ENCODE peak calls at places on chromosomes 13 and 19, in eight cellular contexts. N is H54, Q is uterus, P is adrenal gland, Y is prostate gland, A is Peyer's patch, X is stomach, I is heart left ventricle. C is an unnamed sample.

GRCh38 chr13:100648354-100648753 is 26.2 kb downstream of the TMTC4 start:
- DNase-seq in I (no peak), N (no peak), P (no peak), Y (no peak), Q (no peak), X (no peak), A (no peak), C (no peak)

GRCh38 chr19:11295665-11296245 is at the start of gene TSPAN16:
- DNase-seq in Q (no peak), Y (no peak), A (no peak), P (peak), I (no peak), X (no peak), N (no peak), C (no peak)

GRCh38 chr19:43759515-43759914 is 4.8 kb upstream of the SMG9 start:
- DNase-seq in X (no peak), Y (no peak), P (no peak), Q (no peak), N (peak), A (no peak), I (no peak), C (no peak)

GRCh38 chr19:4606921-4607678 is 32.2 kb upstream of the TNFAIP8L1 start:
- DNase-seq in N (no peak), Y (no peak), A (no peak), X (no peak), P (peak), I (peak), Q (peak), C (no peak)

GRCh38 chr13:36344886-36345437 is 1.2 kb downstream of the SPART start:
- DNase-seq in P (peak), A (no peak), N (no peak), X (no peak), Y (peak), Q (no peak), I (no peak), C (no peak)

GRCh38 chr13:38866649-38867048 is 124.0 kb downstream of the STOML3 start:
- DNase-seq in A (no peak), Q (no peak), Y (no peak), X (no peak), N (no peak), P (no peak), I (no peak), C (no peak)

GRCh38 chr13:22074403-22074802 is 403.5 kb downstream of the FGF9 start:
- DNase-seq in P (no peak), N (no peak), X (no peak), Y (no peak), A (no peak), Q (no peak), I (no peak), C (no peak)

GRCh38 chr19:6765738-6766356 is 1.4 kb downstream of the SH2D3A start:
- DNase-seq in N (no peak), Y (peak), Q (no peak), X (peak), P (no peak), A (peak), I (no peak), C (no peak)

GRCh38 chr13:97344250-97345175 is 89.5 kb upstream of the RAP2A start:
- DNase-seq in Y (peak), P (peak), A (peak), X (peak), I (peak), Q (peak), N (peak), C (no peak)

GRCh38 chr19:14497347-14497921 is 1.5 kb upstream of the GIPC1 start:
- DNase-seq in Q (no peak), A (no peak), I (no peak), N (no peak), X (peak), Y (no peak), P (no peak), C (no peak)

GRCh38 chr19:18719541-18719940 is 36.1 kb downstream of the CRTC1 start:
- DNase-seq in X (no peak), N (no peak), P (no peak), I (no peak), A (no peak), Q (no peak), Y (no peak), C (no peak)

GRCh38 chr13:107370036-107370785 is 802.3 kb upstream of the ARGLU1 start:
- DNase-seq in X (no peak), Y (no peak), P (no peak), I (no peak), Q (no peak), A (no peak), N (peak), C (no peak)

GRCh38 chr19:28823338-28823961 is 389.5 kb downstream of the UQCRFS1 start:
- DNase-seq in Y (no peak), I (no peak), N (no peak), X (no peak), P (no peak), Q (no peak), A (no peak), C (no peak)

GRCh38 chr13:83980322-83980721 is 98.0 kb upstream of the SLITRK1 start:
- DNase-seq in Y (no peak), N (no peak), Q (no peak), P (no peak), X (no peak), I (no peak), A (no peak), C (no peak)

DNA sequence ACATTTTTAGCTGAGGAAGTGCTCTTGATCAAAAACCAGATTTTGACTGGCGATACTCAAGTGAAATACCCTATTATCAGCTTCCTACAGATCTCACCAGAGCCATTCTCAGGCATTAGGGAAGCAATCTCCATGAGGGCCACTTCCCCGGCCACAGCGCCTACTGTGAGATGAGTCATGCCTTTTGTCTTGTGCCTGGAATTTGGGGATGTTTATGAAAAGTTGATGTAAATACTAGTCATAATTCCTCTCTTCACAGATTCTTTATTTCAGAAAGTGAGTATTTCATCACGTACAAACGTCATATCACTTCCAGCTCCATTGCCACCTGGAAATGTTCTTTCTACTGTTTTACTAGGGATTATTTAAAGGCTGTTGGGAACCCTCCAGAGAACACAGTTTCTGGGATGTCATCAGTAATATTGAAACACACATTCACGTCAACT is 25.3 kb upstream of the SLC46A3 start:
- DNase-seq in N (peak), P (no peak), Y (no peak), Q (no peak), X (no peak), A (no peak), I (no peak), C (no peak)
- TF ChIP-seq POLR2A in N (no peak), P (no peak), Y (no peak), Q (no peak), X (no peak), A (no peak), I (no peak), C (no peak)

GRCh38 chr19:50328257-50329145 is 676 bp downstream of the KCNC3 start:
- DNase-seq in A (no peak), N (no peak), I (peak), X (no peak), P (no peak), Y (no peak), Q (no peak), C (no peak)
- TF ChIP-seq POLR2A in A (no peak), N (peak), I (no peak), X (no peak), P (no peak), Y (no peak), Q (no peak), C (no peak)

GRCh38 chr19:9823816-9824215 is 3.9 kb upstream of the UBL5 start:
- DNase-seq in I (no peak), P (no peak), X (no peak), Y (no peak), A (no peak), N (no peak), Q (no peak), C (no peak)

GRCh38 chr19:9818175-9818733 is 625 bp downstream of the FBXL12 start:
- DNase-seq in N (no peak), Y (no peak), I (no peak), X (no peak), Q (no peak), A (no peak), P (no peak), C (no peak)

GRCh38 chr19:9818734-9819589 is at the start of gene FBXL12:
- DNase-seq in A (peak), I (peak), P (peak), Y (peak), X (peak), Q (peak), N (peak), C (peak)

GRCh38 chr19:9819590-9819898 is 665 bp upstream of the FBXL12 start:
- DNase-seq in X (no peak), P (no peak), I (no peak), A (no peak), Q (no peak), N (peak), Y (no peak), C (no peak)
- TF ChIP-seq POLR2A in X (no peak), P (no peak), I (no peak), A (peak), Q (no peak), N (no peak), Y (peak), C (no peak)

DNA sequence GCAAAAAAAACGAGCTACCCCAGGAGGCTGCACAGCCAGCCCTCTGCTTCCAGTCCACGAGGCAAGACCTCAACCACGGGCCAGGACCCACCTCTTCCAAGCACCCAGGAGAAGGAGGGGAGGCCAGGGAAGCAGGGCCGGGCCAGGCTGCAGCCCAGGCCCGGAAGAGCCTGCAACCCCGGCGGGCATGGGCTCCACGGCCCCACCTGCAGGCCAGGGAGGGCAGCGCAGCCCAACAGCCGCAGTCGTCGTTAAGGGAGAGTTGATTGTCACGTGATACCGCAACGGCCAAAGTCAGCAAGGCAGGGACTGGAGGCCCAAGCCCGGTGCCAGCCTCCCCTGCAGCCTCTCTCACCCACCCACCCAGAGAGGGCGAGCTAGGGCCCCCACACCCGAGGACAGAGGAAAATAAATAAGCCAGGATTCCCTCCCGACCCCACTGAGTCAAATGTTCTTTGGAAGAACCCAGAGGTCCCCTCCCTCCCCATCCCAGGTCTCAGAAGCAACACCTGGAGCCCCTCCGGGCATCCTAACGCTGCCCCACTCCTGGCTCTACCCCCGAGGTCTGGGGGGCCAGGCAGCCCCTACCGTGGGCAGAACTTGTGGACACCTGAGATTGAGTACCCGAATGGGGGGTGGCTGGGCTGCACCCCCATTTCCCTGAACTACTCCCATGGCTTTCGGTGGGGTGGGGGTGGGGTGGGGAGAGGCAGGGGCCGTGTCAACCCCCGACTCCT is 5.2 kb upstream of the REXO1 start:
- DNase-seq in Q (no peak), A (peak), I (peak), N (peak), P (peak), Y (peak), X (peak), C (peak)
- TF ChIP-seq POLR2A in Q (no peak), A (peak), I (no peak), N (no peak), P (no peak), Y (no peak), X (no peak), C (no peak)

GRCh38 chr19:52922841-52923781 is at the start of gene ZNF888:
- DNase-seq in X (peak), A (peak), Q (peak), I (peak), N (peak), Y (peak), P (peak), C (peak)

GRCh38 chr19:52923782-52924593 is 760 bp upstream of the ZNF888 start:
- DNase-seq in Y (no peak), N (peak), I (peak), A (peak), X (peak), Q (peak), P (peak), C (no peak)
- TF ChIP-seq POLR2A in Y (peak), N (no peak), I (no peak), A (no peak), X (peak), Q (no peak), P (no peak), C (no peak)

GRCh38 chr13:20772401-20773131 is 1.2 kb downstream of the EEF1AKMT1 start:
- DNase-seq in Q (no peak), N (no peak), Y (no peak), X (no peak), P (no peak), A (no peak), I (no peak), C (no peak)

GRCh38 chr13:20775961-20776360 is 2.2 kb upstream of the EEF1AKMT1 start:
- DNase-seq in N (no peak), P (no peak), A (no peak), X (no peak), Y (no peak), Q (no peak), I (no peak), C (no peak)

GRCh38 chr13:20774746-20775145 is 985 bp upstream of the EEF1AKMT1 start:
- DNase-seq in Y (no peak), Q (no peak), I (no peak), A (no peak), P (no peak), N (no peak), X (no peak), C (no peak)

GRCh38 chr13:20776751-20777150 is 3.0 kb upstream of the EEF1AKMT1 start:
- DNase-seq in N (no peak), I (no peak), Y (no peak), Q (no peak), P (no peak), A (no peak), X (no peak), C (no peak)

DNA sequence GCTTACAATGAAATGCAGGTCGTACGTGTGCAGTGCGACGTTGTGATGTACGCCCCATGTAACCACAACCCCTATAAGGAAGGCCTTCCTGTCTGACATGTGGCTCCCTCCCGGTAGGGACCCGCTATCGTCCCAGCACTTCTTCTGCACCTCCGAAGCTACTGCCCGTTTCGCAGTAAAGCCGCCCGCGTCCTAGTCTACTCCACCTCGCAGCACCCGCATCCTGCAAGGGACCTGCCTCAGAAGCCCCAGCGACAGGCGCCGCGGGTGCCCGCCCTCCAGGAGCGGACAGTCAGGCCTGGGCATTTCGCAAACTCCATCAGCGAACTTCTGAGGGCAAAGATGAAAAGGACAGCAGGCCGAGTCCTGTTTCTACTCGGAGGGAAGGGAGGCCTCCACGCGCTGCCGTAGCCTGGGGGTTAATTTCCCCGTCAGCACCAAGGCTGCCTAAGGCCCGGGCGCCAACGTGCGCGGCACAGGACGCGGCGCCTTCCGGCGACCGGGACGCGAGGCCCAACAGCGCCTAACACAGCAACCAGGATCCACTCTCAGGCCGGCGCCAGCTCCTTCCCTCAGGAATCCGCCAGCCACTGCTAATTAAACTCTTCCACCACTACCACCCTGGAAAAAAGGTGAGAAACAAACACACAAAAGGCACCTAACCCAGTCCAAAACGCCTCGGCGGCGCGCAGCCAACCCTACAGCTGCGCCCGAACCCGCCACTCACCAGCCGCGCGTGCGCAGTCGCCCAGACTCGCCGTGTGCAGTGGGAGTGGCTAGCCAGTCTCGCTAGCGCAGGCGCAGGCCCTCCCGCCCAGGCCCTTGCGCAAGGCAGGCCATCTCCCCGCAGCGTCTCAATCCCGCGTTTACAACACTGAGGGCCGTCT is at the start of gene EEF1AKMT1:
- DNase-seq in P (peak), Y (peak), N (peak), A (peak), Q (peak), X (peak), I (peak), C (peak)
- TF ChIP-seq POLR2A in P (peak), Y (peak), N (peak), A (peak), Q (peak), X (peak), I (no peak), C (peak)

DNA sequence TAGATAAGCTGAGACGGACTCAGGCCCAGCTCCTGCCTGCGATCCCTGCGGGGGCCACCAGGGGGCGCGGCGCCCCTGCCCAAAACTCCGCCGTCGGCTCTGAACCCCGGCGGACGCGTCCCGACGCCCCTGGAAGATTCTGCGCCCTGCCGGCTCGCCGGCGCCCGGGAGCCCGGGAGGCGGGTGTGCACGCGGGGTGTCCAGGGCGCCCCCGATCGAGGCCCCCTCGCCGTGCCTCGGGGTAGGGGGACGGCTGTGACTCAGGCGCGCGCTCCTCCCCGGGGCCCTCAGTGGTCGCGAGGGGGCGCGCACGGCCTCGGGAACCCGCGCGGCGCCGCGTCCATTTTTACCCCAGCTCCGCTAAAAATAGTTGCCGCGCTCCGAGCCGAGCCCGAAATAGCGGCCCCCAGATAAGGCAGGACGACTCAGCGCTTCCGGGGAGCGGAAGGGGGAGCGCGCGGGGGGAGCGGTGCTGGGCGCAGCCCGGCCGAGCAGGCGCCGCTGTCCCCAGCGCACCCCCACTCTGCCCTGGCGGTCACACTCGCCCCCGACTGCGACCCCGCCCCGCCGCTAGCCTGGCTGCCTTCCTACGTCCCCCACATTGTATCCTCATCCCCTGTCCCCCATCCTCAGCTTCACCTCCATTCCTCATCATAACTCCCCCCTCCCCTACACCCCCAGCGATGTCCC is 16.0 kb upstream of the ERCC1 start:
- DNase-seq in I (peak), P (peak), X (peak), N (no peak), Q (peak), A (peak), Y (peak), C (peak)
- TF ChIP-seq POLR2A in I (no peak), P (peak), X (no peak), N (peak), Q (peak), A (peak), Y (no peak), C (no peak)

DNA sequence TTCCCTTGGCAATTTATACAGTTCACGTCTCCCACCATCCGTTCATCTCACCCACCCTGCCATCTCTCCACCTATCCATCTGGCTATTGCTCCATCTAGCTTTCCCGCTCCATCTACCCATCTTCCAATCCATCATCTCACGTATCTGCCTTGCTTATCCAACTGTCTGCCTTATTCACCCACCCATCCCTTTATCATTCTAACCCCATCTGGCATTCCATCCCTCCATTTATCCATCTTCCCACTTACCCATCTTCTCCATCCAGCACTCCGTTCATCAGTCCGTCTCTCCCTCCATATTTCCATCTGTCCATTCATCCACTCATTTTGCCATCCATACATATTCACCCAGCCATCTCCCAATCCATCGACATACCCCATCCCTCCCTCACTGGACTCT is 10.0 kb downstream of the RPS16 start:
- DNase-seq in Q (no peak), Y (no peak), N (no peak), A (no peak), X (no peak), I (no peak), P (no peak), C (no peak)
- TF ChIP-seq POLR2A in Q (no peak), Y (no peak), N (no peak), A (no peak), X (no peak), I (no peak), P (no peak), C (no peak)

GRCh38 chr19:3096267-3096901 is 2.2 kb downstream of the GNA11 start:
- DNase-seq in X (no peak), Q (no peak), N (no peak), Y (no peak), I (peak), A (peak), P (no peak), C (no peak)

GRCh38 chr19:3096902-3097326 is 2.8 kb downstream of the GNA11 start:
- DNase-seq in N (no peak), Q (no peak), Y (no peak), P (no peak), A (no peak), I (peak), X (no peak), C (no peak)

GRCh38 chr19:3094638-3095374 is 644 bp downstream of the GNA11 start:
- DNase-seq in N (no peak), P (no peak), Q (no peak), I (peak), Y (no peak), A (no peak), X (no peak), C (no peak)

GRCh38 chr19:3097442-3097871 is 3.3 kb downstream of the GNA11 start:
- DNase-seq in I (peak), X (peak), A (peak), Y (no peak), P (no peak), N (no peak), Q (no peak), C (no peak)

GRCh38 chr19:3095375-3096191 is 1.4 kb downstream of the GNA11 start:
- DNase-seq in Y (no peak), A (peak), Q (no peak), P (no peak), X (no peak), N (no peak), I (peak), C (no peak)
- TF ChIP-seq POLR2A in Y (no peak), A (no peak), Q (no peak), P (no peak), X (no peak), N (no peak), I (no peak), C (no peak)

C was measured in GM12891.